ENCODE peak calls at places on chromosomes 6 and 20, in eight cellular contexts. J, H, B, M, W, R, S and A are unnamed samples. For H3K27me3, the result is how much of the 10 kb centered on the place peaks cover.

GRCh38 chr6:11202513-11203305 is 29.8 kb downstream of the NEDD9 start:
- DNase-seq in J (no peak), H (no peak), B (no peak), M (no peak), W (no peak), R (peak), S (no peak), A (no peak)

GRCh38 chr6:17393335-17394191 is at the start of gene CAP2:
- DNase-seq in J (peak), H (peak), B (peak), M (peak), W (peak), R (peak), S (peak), A (no peak)

GRCh38 chr20:6818033-6818808 is 50.7 kb downstream of the BMP2 start:
- DNase-seq in J (no peak), H (no peak), B (no peak), M (no peak), W (no peak), R (no peak), S (no peak), A (no peak)

GRCh38 chr6:52994031-52994788 is 874 bp downstream of the GSTA4 start:
- DNase-seq in J (no peak), H (peak), B (no peak), M (peak), W (no peak), R (peak), S (peak), A (no peak)

GRCh38 chr6:46677314-46677654 is 10.4 kb upstream of the TDRD6 start:
- DNase-seq in J (no peak), H (no peak), B (no peak), M (no peak), W (no peak), R (no peak), S (no peak), A (no peak)

GRCh38 chr6:78605909-78606446 is 261.4 kb upstream of the IRAK1BP1 start:
- DNase-seq in J (no peak), H (peak), B (no peak), M (no peak), W (no peak), R (peak), S (peak), A (no peak)

GRCh38 chr6:45791600-45792168 is 224.0 kb downstream of the CLIC5 start:
- DNase-seq in J (no peak), H (peak), B (no peak), M (no peak), W (no peak), R (peak), S (peak), A (no peak)

GRCh38 chr6:169997930-169998218 is 246.5 kb downstream of the ERMARD start:
- DNase-seq in J (no peak), H (peak), B (no peak), M (no peak), W (peak), R (no peak), S (no peak), A (no peak)

GRCh38 chr20:62428008-62428384 is 657 bp upstream of the RBBP8NL start:
- DNase-seq in J (no peak), H (no peak), B (no peak), M (peak), W (no peak), R (no peak), S (no peak), A (no peak)

GRCh38 chr20:63941282-63942060 is 14.7 kb downstream of the UCKL1 start:
- DNase-seq in J (peak), H (peak), B (peak), M (peak), W (peak), R (no peak), S (peak), A (peak)

GRCh38 chr20:7716286-7716972 is 223.8 kb downstream of the HAO1 start:
- DNase-seq in J (no peak), H (no peak), B (no peak), M (no peak), W (no peak), R (no peak), S (no peak), A (no peak)

GRCh38 chr6:157535354-157536217 is 154.6 kb downstream of the ZDHHC14 start:
- DNase-seq in J (no peak), H (peak), B (no peak), M (no peak), W (no peak), R (peak), S (peak), A (no peak)

GRCh38 chr6:129280719-129281118 is 397.8 kb downstream of the LAMA2 start:
- DNase-seq in J (no peak), H (no peak), B (no peak), M (no peak), W (no peak), R (no peak), S (no peak), A (no peak)

GRCh38 chr20:36274248-36274841 is 31.8 kb upstream of the DLGAP4 start:
- DNase-seq in J (no peak), H (no peak), B (no peak), M (no peak), W (no peak), R (no peak), S (no peak), A (no peak)
- H3K27me3 ChIP-seq in J (under half), H (under half), B (under half), M (under half), W (under half), R (half or more), S (under half), A (under half)

GRCh38 chr20:59663513-59663890 is 59.2 kb downstream of the PHACTR3 start:
- DNase-seq in J (no peak), H (no peak), B (no peak), M (no peak), W (no peak), R (no peak), S (no peak), A (no peak)

GRCh38 chr20:59661621-59662020 is 57.3 kb downstream of the PHACTR3 start:
- DNase-seq in J (no peak), H (no peak), B (no peak), M (no peak), W (no peak), R (no peak), S (no peak), A (no peak)

GRCh38 chr20:59662856-59663512 is 58.6 kb downstream of the PHACTR3 start:
- DNase-seq in J (no peak), H (no peak), B (no peak), M (no peak), W (no peak), R (no peak), S (no peak), A (no peak)

GRCh38 chr20:59661141-59661540 is 56.8 kb downstream of the PHACTR3 start:
- DNase-seq in J (no peak), H (no peak), B (no peak), M (no peak), W (no peak), R (no peak), S (no peak), A (no peak)

GRCh38 chr20:59662161-59662560 is 57.8 kb downstream of the PHACTR3 start:
- DNase-seq in J (no peak), H (no peak), B (no peak), M (no peak), W (no peak), R (no peak), S (no peak), A (no peak)
- H3K27me3 ChIP-seq in J (under half), H (under half), B (under half), M (under half), W (under half), R (under half), S (under half), A (under half)

GRCh38 chr20:60481742-60482133 is 523.5 kb downstream of the CDH26 start:
- DNase-seq in J (no peak), H (no peak), B (no peak), M (no peak), W (no peak), R (no peak), S (no peak), A (no peak)
- H3K27me3 ChIP-seq in J (under half), H (under half), B (under half), M (under half), W (under half), R (under half), S (under half), A (under half)

DNA sequence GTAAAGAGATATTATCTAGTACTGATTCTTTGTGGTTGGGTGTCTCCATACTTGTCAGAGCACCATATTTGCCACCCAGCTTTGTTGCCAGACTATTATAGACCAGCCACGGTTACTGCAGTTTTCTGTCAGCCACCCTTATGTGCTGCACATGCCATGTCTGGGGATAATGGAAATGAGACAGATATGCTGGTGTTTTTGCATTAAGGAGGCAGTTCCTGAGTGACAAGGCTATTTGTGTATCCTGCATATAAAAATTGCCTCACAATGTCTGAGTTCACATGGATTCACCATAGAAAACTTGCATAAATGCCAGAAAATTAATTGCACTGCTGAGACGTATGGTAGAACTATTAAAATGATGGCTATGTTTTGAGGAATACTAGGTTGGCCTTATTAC is 51.8 kb downstream of the NKAIN2 start:
- DNase-seq in J (no peak), H (no peak), B (no peak), M (no peak), W (no peak), R (no peak), S (no peak), A (no peak)
- H3K27me3 ChIP-seq in J (under half), H (under half), B (under half), M (under half), W (under half), R (under half), S (under half), A (under half)